ENCODE peak calls at places on chromosomes 16 and 17, in six cellular contexts. T is fibroblast of lung, J is PC-3, H is adipocyte, X is neuronal stem cell, G is neural progenitor cell. P is an unnamed sample. For H3K4me1, the result is how much of the 10 kb centered on the place peaks cover.

GRCh38 chr17:49703557-49704277 is 4.0 kb downstream of the SLC35B1 start:
- DNase-seq in T (peak), J (peak), H (peak), X (no peak), G (peak), P (peak)

GRCh38 chr16:86602521-86602920 is 24.2 kb downstream of the FOXL1 start:
- DNase-seq in T (no peak), J (no peak), H (no peak), X (no peak), G (no peak), P (no peak)

GRCh38 chr17:76011951-76012350 is 11.3 kb downstream of the CDK3 start:
- DNase-seq in T (no peak), J (no peak), H (no peak), X (no peak), G (no peak), P (no peak)

GRCh38 chr16:89344846-89345577 is 127.5 kb downstream of the ZNF778 start:
- DNase-seq in T (no peak), J (no peak), H (no peak), X (no peak), G (no peak), P (no peak)

GRCh38 chr16:25210758-25211157 is 6.0 kb upstream of the AQP8 start:
- DNase-seq in T (peak), J (peak), H (no peak), X (no peak), G (no peak), P (no peak)

GRCh38 chr17:35052240-35052608 is 11.3 kb downstream of the RFFL start:
- DNase-seq in T (peak), J (no peak), H (no peak), X (no peak), G (no peak), P (no peak)

GRCh38 chr16:23072084-23072599 is 77.1 kb downstream of the USP31 start:
- DNase-seq in T (peak), J (peak), H (no peak), X (no peak), G (no peak), P (no peak)

GRCh38 chr16:22018559-22018958 is 10.6 kb downstream of the MOSMO start:
- DNase-seq in T (no peak), J (no peak), H (no peak), X (no peak), G (no peak), P (no peak)

GRCh38 chr17:81120149-81120484 is 45.2 kb upstream of the PVALEF start:
- DNase-seq in T (no peak), J (peak), H (no peak), X (no peak), G (peak), P (no peak)

GRCh38 chr16:89921131-89921698 is 1.9 kb upstream of the TUBB3 start:
- DNase-seq in T (no peak), J (no peak), H (peak), X (no peak), G (peak), P (peak)

GRCh38 chr17:29138991-29139682 is 41.1 kb downstream of the MYO18A start:
- DNase-seq in T (no peak), J (no peak), H (no peak), X (no peak), G (no peak), P (no peak)

GRCh38 chr17:1907818-1908698 is 78.3 kb downstream of the RPA1 start:
- DNase-seq in T (peak), J (peak), H (peak), X (peak), G (peak), P (peak)

GRCh38 chr17:7703584-7704574 is 1.1 kb upstream of the EFNB3 start:
- DNase-seq in T (peak), J (no peak), H (peak), X (peak), G (peak), P (peak)

GRCh38 chr16:5041604-5042133 is 7.9 kb upstream of the NAGPA start:
- DNase-seq in T (peak), J (peak), H (peak), X (no peak), G (no peak), P (no peak)

GRCh38 chr17:75228305-75228704 is 22.8 kb downstream of the NUP85 start:
- DNase-seq in T (no peak), J (no peak), H (no peak), X (no peak), G (no peak), P (no peak)

GRCh38 chr16:86211800-86212199 is 298.5 kb upstream of the FOXF1 start:
- DNase-seq in T (no peak), J (no peak), H (no peak), X (no peak), G (no peak), P (no peak)

GRCh38 chr17:82561429-82562035 is 42.0 kb downstream of the FOXK2 start:
- DNase-seq in T (no peak), J (no peak), H (no peak), X (no peak), G (no peak), P (no peak)

GRCh38 chr16:67021321-67021720 is 7.6 kb upstream of the CBFB start:
- DNase-seq in T (no peak), J (no peak), H (no peak), X (no peak), G (no peak), P (no peak)

GRCh38 chr16:84532299-84532724 is 27.9 kb upstream of the MEAK7 start:
- DNase-seq in T (peak), J (no peak), H (peak), X (peak), G (peak), P (peak)

GRCh38 chr17:36939059-36939943 is 2.0 kb downstream of the LHX1 start:
- DNase-seq in T (no peak), J (no peak), H (no peak), X (no peak), G (peak), P (peak)

GRCh38 chr16:48459167-48459566 is 74.0 kb upstream of the SIAH1 start:
- DNase-seq in T (no peak), J (no peak), H (no peak), X (no peak), G (no peak), P (no peak)

GRCh38 chr16:57993452-57993851 is 7.0 kb downstream of the ZNF319 start:
- DNase-seq in T (no peak), J (no peak), H (no peak), X (no peak), G (no peak), P (no peak)

GRCh38 chr16:2785101-2785991 is 2.0 kb downstream of the PRSS33 start:
- DNase-seq in T (no peak), J (no peak), H (no peak), X (no peak), G (no peak), P (peak)

GRCh38 chr17:2397247-2398171 is 3.4 kb downstream of the MNT start:
- DNase-seq in T (no peak), J (no peak), H (no peak), X (no peak), G (no peak), P (peak)

GRCh38 chr17:69672924-69673323 is 258.4 kb downstream of the MAP2K6 start:
- DNase-seq in T (peak), J (peak), H (peak), X (no peak), G (no peak), P (no peak)

GRCh38 chr17:39631403-39631802 is 4.7 kb downstream of the PPP1R1B start:
- DNase-seq in T (no peak), J (peak), H (no peak), X (no peak), G (no peak), P (peak)

DNA sequence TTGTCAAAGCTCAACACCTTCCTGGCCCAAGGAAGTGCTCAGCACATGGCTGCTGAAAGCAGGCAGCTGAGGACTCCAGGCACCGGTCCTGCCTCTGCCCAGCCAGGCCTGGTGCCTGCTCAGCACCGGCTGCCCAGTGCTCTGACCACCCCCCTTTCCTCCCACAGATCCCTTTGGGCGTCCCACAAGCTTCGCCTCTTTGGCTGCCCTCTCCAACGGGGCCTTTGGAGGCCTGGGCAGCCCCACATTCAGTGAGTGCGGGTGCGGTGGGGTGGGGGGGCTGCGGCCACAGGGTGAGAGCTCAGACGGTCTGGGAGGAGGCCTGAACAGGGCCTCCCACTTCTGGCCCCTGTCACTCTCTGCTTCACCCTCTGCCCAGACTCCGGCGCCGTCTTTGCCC is 10.2 kb downstream of the FBRS start:
- DNase-seq in T (no peak), J (no peak), H (no peak), X (no peak), G (no peak), P (no peak)
- H3K9ac ChIP-seq in T (no peak), J (no peak), H (no peak), X (no peak), G (no peak), P (no peak)

DNA sequence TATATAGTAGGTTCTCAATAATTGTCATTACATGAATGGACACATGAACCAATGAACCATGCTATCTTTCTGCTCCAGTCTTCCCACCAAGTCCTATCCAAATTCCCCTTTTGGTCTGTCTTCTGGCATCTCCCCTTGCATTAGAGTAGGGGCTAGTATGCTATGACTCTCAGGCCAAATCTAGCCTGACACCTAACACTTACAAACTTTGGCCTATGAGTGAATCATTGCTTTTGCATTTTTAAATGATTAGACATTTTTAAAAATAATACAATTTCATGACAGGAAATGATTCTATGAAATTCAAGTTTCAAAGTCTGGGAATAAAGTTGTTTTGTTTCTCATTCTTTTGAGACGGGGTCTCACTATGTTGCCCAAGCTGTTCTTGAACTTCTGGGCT is 102.5 kb upstream of the MAF start:
- DNase-seq in T (peak), J (no peak), H (no peak), X (no peak), G (no peak), P (no peak)
- H3K4me1 ChIP-seq in T (under half), J (under half), H (under half), X (under half), G (under half), P (under half)

GRCh38 chr17:66791337-66791736 is 43.6 kb upstream of the CACNG5 start:
- DNase-seq in T (no peak), J (no peak), H (no peak), X (no peak), G (no peak), P (no peak)
- H3K9ac ChIP-seq in T (no peak), J (no peak), H (no peak), X (no peak), G (no peak), P (no peak)

GRCh38 chr17:77844681-77845080 is 113.8 kb upstream of the TNRC6C start:
- DNase-seq in T (no peak), J (no peak), H (no peak), X (no peak), G (no peak), P (no peak)
- H3K4me1 ChIP-seq in T (under half), J (under half), H (under half), X (under half), G (under half), P (under half)

GRCh38 chr17:56977673-56978395 is at the start of gene SCPEP1:
- DNase-seq in T (peak), J (peak), H (peak), X (peak), G (peak), P (peak)

GRCh38 chr17:56976941-56977570 is 875 bp upstream of the SCPEP1 start:
- DNase-seq in T (no peak), J (no peak), H (no peak), X (no peak), G (no peak), P (no peak)

GRCh38 chr17:56982312-56982711 is 4.4 kb downstream of the SCPEP1 start:
- DNase-seq in T (no peak), J (no peak), H (no peak), X (no peak), G (no peak), P (no peak)

GRCh38 chr17:56978441-56979090 is 635 bp downstream of the SCPEP1 start:
- DNase-seq in T (no peak), J (peak), H (peak), X (no peak), G (no peak), P (no peak)

DNA sequence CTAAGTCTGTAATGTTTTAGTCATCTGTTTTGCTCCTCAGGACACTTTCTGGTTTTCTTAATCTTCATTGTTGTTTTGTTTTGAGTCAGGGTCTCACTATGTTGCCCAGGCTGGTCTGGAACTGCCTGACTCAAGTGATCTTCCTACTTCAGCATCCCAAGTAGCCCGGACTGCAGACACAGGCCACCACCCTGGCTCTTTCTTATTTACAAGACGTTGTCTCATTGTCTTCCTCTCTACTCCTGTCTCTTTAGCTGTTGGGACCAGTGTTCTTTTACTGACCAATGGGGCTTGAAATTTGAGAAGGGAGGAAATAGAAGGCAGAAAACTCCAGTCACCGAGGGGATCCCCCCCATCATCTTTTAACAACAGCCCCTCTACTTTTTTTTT is 1.2 kb downstream of the SCPEP1 start:
- DNase-seq in T (no peak), J (no peak), H (peak), X (no peak), G (peak), P (no peak)
- H3K9ac ChIP-seq in T (no peak), J (no peak), H (peak), X (no peak), G (no peak), P (no peak)

DNA sequence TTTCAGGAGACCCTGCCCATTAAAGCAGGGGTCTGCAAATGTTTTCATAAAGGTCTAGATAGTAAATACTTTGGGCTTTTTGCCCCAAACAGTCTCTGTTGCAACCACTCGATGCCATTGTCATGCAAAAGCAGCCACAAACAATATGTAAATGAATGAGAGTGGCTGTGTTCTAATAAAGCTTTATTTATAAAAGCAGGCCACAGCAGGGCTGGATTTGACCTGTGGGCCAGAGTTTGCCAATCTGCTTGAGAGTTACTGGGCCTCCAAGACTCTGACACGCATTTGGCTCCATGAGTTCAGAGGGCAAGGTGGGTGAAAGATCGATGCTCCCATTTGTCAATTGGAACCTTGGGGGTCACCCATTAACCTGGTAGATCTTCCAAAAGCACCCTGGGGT is 217.3 kb upstream of the SDK2 start:
- DNase-seq in T (no peak), J (no peak), H (no peak), X (no peak), G (no peak), P (no peak)
- H3K4me1 ChIP-seq in T (under half), J (under half), H (under half), X (under half), G (under half), P (under half)

DNA sequence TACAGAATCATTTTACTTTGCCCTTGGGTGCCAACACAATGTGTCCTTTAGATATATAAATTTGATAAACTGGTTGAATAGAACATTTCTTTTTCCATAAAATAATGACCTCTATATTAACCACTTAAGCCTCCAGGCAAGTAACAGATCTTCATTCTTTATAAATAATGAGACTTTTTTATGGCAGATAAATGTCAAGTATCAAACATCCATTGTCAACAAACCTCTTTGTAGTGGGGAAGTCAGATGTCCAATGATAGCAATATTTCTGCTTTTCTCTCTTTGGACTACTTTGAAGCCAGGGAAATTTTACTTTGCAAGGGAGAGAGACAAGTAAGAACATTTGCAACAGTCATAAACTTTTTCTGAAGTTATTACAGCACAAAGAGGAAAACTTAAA is 841.2 kb downstream of the CDH8 start:
- DNase-seq in T (no peak), J (no peak), H (no peak), X (no peak), G (no peak), P (no peak)
- H3K9ac ChIP-seq in T (no peak), J (no peak), H (no peak), X (no peak), G (no peak), P (no peak)